ENCODE peak calls at places on chromosomes 3 and 15, in five cellular contexts. W is foreskin fibroblast; I is CD4-positive, alpha-beta T cell; A is nephron progenitor cell; N is lung. H is an unnamed sample.

GRCh38 chr15:58201536-58201935 is 63.4 kb downstream of the AQP9 start:
- DNase-seq in W (peak; percentile 84), I (no peak), A (no peak), N (no peak), H (no peak)

GRCh38 chr15:47129033-47129432 is 588.3 kb upstream of the SEMA6D start:
- DNase-seq in W (no peak), I (no peak), A (no peak), N (no peak), H (no peak)

GRCh38 chr15:84766461-84767005 is 18.1 kb downstream of the ZNF592 start:
- DNase-seq in W (peak; percentile 81), I (no peak), A (no peak), N (no peak), H (no peak)

GRCh38 chr3:80087769-80088168 is 320.0 kb upstream of the ROBO1 start:
- DNase-seq in W (peak; percentile 2), I (no peak), A (no peak), N (no peak), H (no peak)

GRCh38 chr15:55003900-55004879 is 192.6 kb downstream of the RSL24D1 start:
- DNase-seq in W (no peak), I (no peak), A (no peak), N (no peak), H (no peak)

GRCh38 chr3:38396239-38396638 is 49.7 kb downstream of the XYLB start:
- DNase-seq in W (no peak), I (no peak), A (no peak), N (peak; percentile 3), H (no peak)

GRCh38 chr3:123899300-123899865 is 15.3 kb upstream of the MYLK start:
- DNase-seq in W (no peak), I (no peak), A (no peak), N (no peak), H (no peak)

GRCh38 chr3:53123510-53123909 is 6.7 kb downstream of the RFT1 start:
- DNase-seq in W (no peak), I (no peak), A (no peak), N (no peak), H (no peak)

GRCh38 chr3:105561875-105562274 is 195.2 kb downstream of the ALCAM start:
- DNase-seq in W (no peak), I (no peak), A (no peak), N (no peak), H (no peak)

GRCh38 chr15:67955256-67955655 is 98.9 kb upstream of the PIAS1 start:
- DNase-seq in W (peak; percentile 14), I (no peak), A (no peak), N (no peak), H (no peak)

GRCh38 chr15:36688310-36689102 is 109.1 kb downstream of the CDIN1 start:
- DNase-seq in W (peak; percentile 28), I (no peak), A (no peak), N (no peak), H (no peak)

GRCh38 chr15:49847436-49847835 is 226.6 kb downstream of the DTWD1 start:
- DNase-seq in W (peak; percentile 17), I (no peak), A (no peak), N (no peak), H (no peak)

GRCh38 chr15:67505675-67506572 is 15.0 kb upstream of the C15orf61 start:
- DNase-seq in W (no peak), I (no peak), A (no peak), N (no peak), H (no peak)

GRCh38 chr3:132317229-132317948 is at the start of gene ACP3:
- DNase-seq in W (peak; percentile 79), I (no peak), A (no peak), N (peak; percentile 70), H (no peak)

GRCh38 chr3:148513066-148513671 is 184.5 kb upstream of the AGTR1 start:
- DNase-seq in W (peak; percentile 23), I (no peak), A (no peak), N (no peak), H (no peak)

GRCh38 chr3:64888165-64888564 is 200.4 kb upstream of the ADAMTS9 start:
- DNase-seq in W (peak; percentile 31), I (no peak), A (no peak), N (no peak), H (no peak)

GRCh38 chr3:185422677-185423076 is 59.7 kb downstream of the MAP3K13 start:
- DNase-seq in W (no peak), I (no peak), A (no peak), N (no peak), H (no peak)

GRCh38 chr15:78429477-78429876 is 8.5 kb upstream of the IREB2 start:
- DNase-seq in W (no peak), I (no peak), A (no peak), N (no peak), H (no peak)

GRCh38 chr3:133938770-133939495 is 43.3 kb upstream of the RAB6B start:
- DNase-seq in W (no peak), I (no peak), A (no peak), N (no peak), H (no peak)

GRCh38 chr3:54073386-54073785 is 49.0 kb upstream of the CACNA2D3 start:
- DNase-seq in W (no peak), I (no peak), A (no peak), N (no peak), H (no peak)

DNA sequence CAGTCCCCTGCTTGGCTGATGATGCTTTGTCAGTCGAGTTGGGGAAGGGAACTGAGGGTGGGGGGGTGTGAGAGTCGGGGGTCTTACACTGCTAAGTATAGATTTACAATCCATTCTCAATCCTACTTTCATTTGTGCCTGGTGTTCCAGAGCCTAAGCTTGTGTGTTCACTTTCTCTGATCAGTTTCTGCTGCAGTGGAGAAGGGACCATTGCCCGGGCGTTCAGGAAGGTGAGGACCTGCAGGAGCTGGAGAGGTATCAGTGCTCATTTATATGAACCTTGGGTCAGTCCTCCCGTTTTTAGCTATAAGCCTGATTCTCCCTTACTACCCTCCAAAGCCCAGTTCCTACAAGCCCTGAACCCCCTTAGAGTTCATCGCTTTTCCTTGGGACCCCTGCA is 41.0 kb upstream of the TRAK1 start:
- DNase-seq in W (no peak), I (no peak), A (no peak), N (no peak), H (no peak)
- TF ChIP-seq CTCF in W (no peak), I (no peak), A (no peak), N (no peak), H (no peak)

GRCh38 chr3:101253429-101253828 is 66.9 kb downstream of the IMPG2 start:
- DNase-seq in W (peak; percentile 48), I (no peak), A (no peak), N (no peak), H (no peak)

GRCh38 chr3:101255441-101255840 is 64.9 kb downstream of the IMPG2 start:
- DNase-seq in W (no peak), I (no peak), A (no peak), N (no peak), H (no peak)

GRCh38 chr3:101249512-101249911 is 70.9 kb downstream of the IMPG2 start:
- DNase-seq in W (no peak), I (no peak), A (no peak), N (no peak), H (no peak)

GRCh38 chr3:101252307-101252706 is 68.1 kb downstream of the IMPG2 start:
- DNase-seq in W (no peak), I (no peak), A (no peak), N (no peak), H (no peak)

DNA sequence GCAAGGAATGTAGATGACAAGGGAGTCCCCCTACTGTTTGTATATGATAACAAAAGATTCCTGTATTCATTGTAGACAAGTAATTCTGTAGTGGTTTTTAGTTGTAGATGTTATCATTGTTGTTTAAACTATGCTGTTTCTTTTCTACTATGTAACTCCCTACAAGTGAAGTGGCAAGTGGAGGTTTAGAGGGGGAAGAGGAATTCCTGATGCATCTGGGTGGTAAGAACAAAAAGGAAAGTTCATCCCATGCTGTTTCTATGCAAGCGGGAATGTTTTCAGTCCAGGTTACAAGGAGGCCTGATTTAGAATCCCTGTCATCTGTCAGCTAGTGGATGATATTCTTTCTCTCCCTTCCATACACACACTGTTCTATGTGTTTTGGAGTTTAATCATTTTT is 67.5 kb downstream of the IMPG2 start:
- DNase-seq in W (no peak), I (no peak), A (no peak), N (no peak), H (no peak)
- TF ChIP-seq CTCF in W (no peak), I (no peak), A (no peak), N (no peak), H (no peak)

GRCh38 chr15:25134546-25134945 is 179.8 kb downstream of the SNRPN start:
- DNase-seq in W (no peak), I (no peak), A (no peak), N (no peak), H (no peak)
- TF ChIP-seq CTCF in W (no peak), I (no peak), A (peak; percentile 15), N (no peak), H (peak; percentile 42)

GRCh38 chr3:184305577-184305976 is 6.5 kb downstream of the PSMD2 start:
- DNase-seq in W (peak; percentile 24), I (no peak), A (no peak), N (no peak), H (no peak)
- TF ChIP-seq CTCF in W (peak; percentile 25), I (no peak), A (no peak), N (no peak), H (peak; percentile 50)

GRCh38 chr3:131025500-131025899 is 1.1 kb downstream of the ASTE1 start:
- DNase-seq in W (no peak), I (no peak), A (no peak), N (no peak), H (no peak)

GRCh38 chr3:131028844-131029243 is 2.2 kb downstream of the NEK11 start:
- DNase-seq in W (no peak), I (no peak), A (no peak), N (no peak), H (no peak)

GRCh38 chr3:131031660-131032059 is 5.0 kb downstream of the NEK11 start:
- DNase-seq in W (peak; percentile 85), I (no peak), A (no peak), N (no peak), H (no peak)

DNA sequence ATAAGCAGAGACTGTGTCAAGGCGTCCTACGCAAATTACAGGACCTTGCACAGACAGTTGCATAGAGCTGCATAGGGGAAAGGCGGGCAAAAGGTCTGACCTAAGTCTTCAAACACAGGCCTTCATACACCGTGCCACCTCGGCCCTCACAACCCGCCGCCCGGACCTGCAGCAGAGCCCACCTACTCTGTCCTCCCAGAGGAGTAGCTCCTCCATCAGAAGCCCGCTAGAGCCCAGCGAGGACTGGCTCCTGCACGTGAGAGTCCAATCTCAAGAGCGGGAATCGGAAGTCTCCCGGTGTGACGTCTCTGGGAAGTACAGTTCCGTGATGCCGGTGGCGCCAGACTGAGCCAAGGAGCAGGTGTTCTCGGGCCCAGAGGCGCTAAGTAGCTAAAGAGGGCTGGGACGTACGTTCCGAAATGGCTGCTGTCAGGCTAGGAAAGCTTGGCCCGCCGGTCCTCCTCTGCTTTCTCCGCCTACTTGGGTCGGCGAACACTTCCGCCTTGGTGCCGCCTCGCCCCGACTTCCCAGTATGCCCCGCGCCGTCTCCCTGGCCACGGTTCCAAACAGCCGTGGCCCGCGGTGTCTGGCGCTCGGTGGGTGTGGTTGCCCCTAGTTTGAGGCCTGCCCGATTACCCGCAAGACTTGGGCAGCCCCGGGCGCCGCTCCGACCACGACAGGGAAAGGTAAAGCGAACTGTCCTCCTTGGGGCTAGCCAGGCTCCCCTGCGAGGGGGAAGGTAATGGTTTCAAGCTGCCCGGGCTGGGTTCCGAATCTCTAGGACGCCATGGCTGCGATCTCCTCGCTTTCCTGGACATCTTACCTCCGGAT is at the start of the genes ASTE1 and NEK11:
- DNase-seq in W (peak; percentile 94), I (peak; percentile 88), A (peak; percentile 80), N (peak; percentile 92), H (peak; percentile 69)
- TF ChIP-seq CTCF in W (no peak), I (no peak), A (no peak), N (no peak), H (no peak)

GRCh38 chr15:31157644-31158069 is 56.1 kb upstream of the TRPM1 start:
- DNase-seq in W (no peak), I (no peak), A (no peak), N (no peak), H (no peak)
- TF ChIP-seq CTCF in W (no peak), I (no peak), A (no peak), N (no peak), H (no peak)

H was measured in progenitor cell of endocrine pancreas.